ENCODE peak calls at places on chromosome 16, in six cellular contexts. M, Z, N, F, C and W are unnamed samples.

GRCh38 chr16:50997679-50998078 is 153.4 kb downstream of the SALL1 start:
- DNase-seq in M (no peak), Z (no peak), N (no peak), F (no peak), C (no peak), W (no peak)

GRCh38 chr16:80894091-80894490 is 89.7 kb upstream of the CDYL2 start:
- DNase-seq in M (no peak), Z (no peak), N (no peak), F (no peak), C (no peak), W (no peak)

GRCh38 chr16:57815987-57816745 is 13.9 kb upstream of the KIFC3 start:
- DNase-seq in M (peak; percentile 93), Z (peak; percentile 86), N (no peak), F (peak; percentile 96), C (peak; percentile 100), W (no peak)

GRCh38 chr16:51095114-51095872 is 55.8 kb downstream of the SALL1 start:
- DNase-seq in M (no peak), Z (no peak), N (no peak), F (no peak), C (no peak), W (no peak)

GRCh38 chr16:17173134-17173729 is 297.5 kb downstream of the XYLT1 start:
- DNase-seq in M (peak; percentile 63), Z (no peak), N (no peak), F (no peak), C (peak; percentile 94), W (no peak)

GRCh38 chr16:53773150-53773846 is 69.3 kb downstream of the FTO start:
- DNase-seq in M (peak; percentile 79), Z (no peak), N (no peak), F (peak; percentile 83), C (peak; percentile 25), W (peak; percentile 55)

GRCh38 chr16:50067290-50067853 is 1.6 kb downstream of the HEATR3 start:
- DNase-seq in M (peak; percentile 74), Z (no peak), N (no peak), F (peak; percentile 79), C (no peak), W (peak; percentile 23)

GRCh38 chr16:89104303-89104702 is 10.7 kb downstream of the ACSF3 start:
- DNase-seq in M (no peak), Z (no peak), N (no peak), F (no peak), C (no peak), W (no peak)

GRCh38 chr16:4942481-4942880 is 5.5 kb upstream of the PPL start:
- DNase-seq in M (no peak), Z (no peak), N (no peak), F (no peak), C (no peak), W (no peak)

GRCh38 chr16:35414563-35414962 is 1955.2 kb downstream of the TP53TG3F start:
- DNase-seq in M (no peak), Z (no peak), N (no peak), F (no peak), C (no peak), W (no peak)

GRCh38 chr16:83840060-83840617 is 32.4 kb downstream of the HSBP1 start:
- DNase-seq in M (no peak), Z (no peak), N (no peak), F (no peak), C (no peak), W (no peak)

GRCh38 chr16:53744449-53744848 is 40.5 kb downstream of the FTO start:
- DNase-seq in M (no peak), Z (peak; percentile 31), N (no peak), F (no peak), C (no peak), W (no peak)

GRCh38 chr16:89491238-89491869 is 993 bp upstream of the ANKRD11 start:
- DNase-seq in M (no peak), Z (no peak), N (no peak), F (peak; percentile 85), C (no peak), W (peak; percentile 31)

GRCh38 chr16:69741519-69741918 is 13.2 kb downstream of the NOB1 start:
- DNase-seq in M (peak; percentile 67), Z (no peak), N (no peak), F (peak; percentile 30), C (no peak), W (no peak)

GRCh38 chr16:56192971-56193936 is 2.0 kb downstream of the GNAO1 start:
- DNase-seq in M (no peak), Z (no peak), N (no peak), F (no peak), C (no peak), W (no peak)

GRCh38 chr16:72537684-72538083 is 365.7 kb upstream of the PMFBP1 start:
- DNase-seq in M (peak; percentile 56), Z (no peak), N (no peak), F (peak; percentile 18), C (no peak), W (no peak)

GRCh38 chr16:14449790-14450463 is 180.1 kb downstream of the PARN start:
- DNase-seq in M (peak; percentile 57), Z (no peak), N (no peak), F (no peak), C (peak; percentile 46), W (no peak)

GRCh38 chr16:19808061-19808621 is 76.5 kb downstream of the GPRC5B start:
- DNase-seq in M (no peak), Z (no peak), N (no peak), F (no peak), C (no peak), W (no peak)

GRCh38 chr16:65214196-65214595 is 92.3 kb upstream of the CDH11 start:
- DNase-seq in M (peak; percentile 17), Z (no peak), N (no peak), F (peak; percentile 54), C (no peak), W (no peak)

GRCh38 chr16:69382421-69382820 is 3.4 kb downstream of the TERF2 start:
- DNase-seq in M (peak; percentile 10), Z (no peak), N (no peak), F (no peak), C (no peak), W (no peak)

GRCh38 chr16:78770353-78771091 is 671.1 kb downstream of the WWOX start:
- DNase-seq in M (no peak), Z (peak; percentile 89), N (peak; percentile 77), F (peak; percentile 65), C (peak; percentile 57), W (peak; percentile 43)

GRCh38 chr16:2913603-2914002 is 1.9 kb downstream of the FLYWCH1 start:
- DNase-seq in M (no peak), Z (no peak), N (no peak), F (no peak), C (no peak), W (no peak)

GRCh38 chr16:57892041-57892440 is 78.9 kb downstream of the CNGB1 start:
- DNase-seq in M (peak; percentile 69), Z (no peak), N (no peak), F (peak; percentile 21), C (no peak), W (no peak)

GRCh38 chr16:55435387-55435786 is 43.6 kb upstream of the MMP2 start:
- DNase-seq in M (no peak), Z (no peak), N (no peak), F (no peak), C (no peak), W (no peak)

GRCh38 chr16:85333744-85334640 is 221.7 kb upstream of the CIBAR2 start:
- DNase-seq in M (no peak), Z (no peak), N (no peak), F (no peak), C (no peak), W (no peak)
- H2AK5ac ChIP-seq in M (peak overlapping the region; percentile 10), Z (no peak overlapping the region), N (peak overlapping the region; percentile 46), F (peak overlapping the region; percentile 45), C (no peak overlapping the region), W (peak overlapping the region; percentile 98)

DNA sequence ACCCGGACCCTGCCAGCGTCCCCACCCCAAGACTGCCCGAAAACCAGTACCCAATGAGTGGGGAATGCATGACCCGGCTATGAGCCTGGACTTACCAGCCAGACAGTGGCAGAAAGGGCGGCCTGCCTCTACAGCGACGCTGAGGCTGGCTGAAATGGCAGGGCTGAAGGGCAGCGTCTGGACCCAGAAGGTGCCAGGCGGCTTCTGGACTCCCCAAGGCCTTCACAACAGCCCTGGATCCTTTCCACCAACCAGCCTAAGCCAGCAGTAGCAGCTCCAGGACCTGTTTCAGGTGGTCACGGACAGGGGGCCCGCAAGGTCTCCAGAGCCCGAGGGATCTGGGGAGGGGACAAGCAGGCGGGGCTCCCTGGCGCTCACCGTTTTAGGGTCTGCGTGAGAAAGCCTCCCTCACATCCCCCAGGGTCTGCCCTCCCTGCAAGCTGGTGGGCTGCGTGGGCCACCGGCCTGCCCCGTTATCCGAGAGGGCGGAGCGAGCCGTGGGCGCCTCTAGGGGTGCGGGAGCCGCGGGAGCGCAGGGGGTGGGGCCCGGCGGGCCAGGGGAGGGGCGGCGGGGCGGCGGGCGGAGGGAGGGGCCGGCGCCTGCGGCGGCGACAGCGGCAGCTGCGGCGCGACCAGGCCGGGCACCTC is at the start of gene RIPOR1:
- DNase-seq in M (no peak), Z (peak; percentile 69), N (no peak), F (peak; percentile 53), C (no peak), W (peak; percentile 49)
- H4K91ac ChIP-seq in M (peak within 1 kb of the TSS; percentile 80), Z (no peak within 1 kb of the TSS), N (peak within 1 kb of the TSS; percentile 56), F (peak within 1 kb of the TSS; percentile 83), C (peak within 1 kb of the TSS; percentile 68), W (no peak within 1 kb of the TSS)

DNA sequence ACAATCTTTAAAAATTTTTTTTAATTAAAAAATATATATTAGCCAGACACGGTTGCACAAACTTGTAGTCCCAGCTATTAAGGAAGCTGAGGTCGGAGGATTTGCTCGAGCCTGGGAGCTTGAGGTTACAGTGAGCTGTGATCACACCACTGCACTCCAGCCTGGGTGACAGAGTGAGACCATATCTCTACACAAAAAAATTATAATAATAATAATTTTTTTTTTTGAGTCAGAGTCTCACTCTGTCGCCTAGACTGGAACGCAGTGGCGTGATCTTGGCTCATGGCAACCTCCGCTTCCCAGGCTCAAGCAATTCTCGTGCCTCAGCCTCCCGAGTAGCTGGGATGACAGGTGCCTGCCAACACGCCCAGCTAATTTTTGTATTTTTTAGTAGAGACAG is 23.8 kb downstream of the LITAF start:
- DNase-seq in M (no peak), Z (no peak), N (no peak), F (no peak), C (no peak), W (no peak)
- H3K4me1 ChIP-seq in M (peaks cover 14% of the 10 kb centered on the region), Z (peaks cover 5% of the 10 kb centered on the region), N (peaks cover 14% of the 10 kb centered on the region), F (peaks cover 5% of the 10 kb centered on the region), C (peaks cover 15% of the 10 kb centered on the region), W (peaks cover 13% of the 10 kb centered on the region)

GRCh38 chr16:11016524-11016988 is 72.2 kb downstream of the CLEC16A start:
- DNase-seq in M (peak; percentile 28), Z (no peak), N (no peak), F (peak; percentile 20), C (no peak), W (no peak)

GRCh38 chr16:11014159-11014558 is 69.8 kb downstream of the CLEC16A start:
- DNase-seq in M (peak; percentile 92), Z (no peak), N (no peak), F (peak; percentile 90), C (peak; percentile 38), W (no peak)

GRCh38 chr16:11017499-11017898 is 73.1 kb downstream of the CLEC16A start:
- DNase-seq in M (no peak), Z (no peak), N (no peak), F (no peak), C (no peak), W (no peak)

GRCh38 chr16:11016993-11017392 is 72.6 kb downstream of the CLEC16A start:
- DNase-seq in M (peak; percentile 58), Z (no peak), N (no peak), F (peak; percentile 76), C (no peak), W (no peak)

DNA sequence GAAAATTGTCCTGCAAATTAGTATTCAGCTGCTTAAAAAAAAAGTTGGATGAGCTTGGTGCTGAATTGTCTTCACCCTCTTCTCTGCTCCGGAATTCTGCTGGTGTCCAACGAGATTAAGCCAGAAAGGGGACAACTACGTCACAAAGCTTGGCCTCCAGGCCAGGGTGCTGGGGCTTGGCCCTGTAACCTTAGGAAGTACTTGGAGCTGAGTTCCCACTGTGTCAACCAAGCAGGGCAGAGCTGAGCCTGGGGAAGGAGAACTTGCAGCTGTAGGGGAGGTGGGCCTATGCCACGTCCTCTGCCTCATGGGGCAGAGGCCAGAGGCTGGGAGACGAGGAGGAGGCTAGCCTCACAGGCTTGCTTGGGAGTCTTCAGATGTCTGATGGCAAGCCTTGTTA is 71.2 kb downstream of the CLEC16A start:
- DNase-seq in M (no peak), Z (no peak), N (no peak), F (no peak), C (no peak), W (no peak)
- H2AK5ac ChIP-seq in M (peak overlapping the region; percentile 98), Z (no peak overlapping the region), N (no peak overlapping the region), F (no peak overlapping the region), C (no peak overlapping the region), W (no peak overlapping the region)